ENCODE peak calls at places on chromosomes 12 and 14, in five cellular contexts. F is CD8-positive, alpha-beta T cell; G is fibroblast of the aortic adventitia; P is tibial artery; S is RWPE1. B is an unnamed sample.

GRCh38 chr14:89041245-89041585 is 216.8 kb downstream of the TTC8 start:
- DNase-seq in F (no peak), G (no peak), S (peak), P (peak), B (no peak)

GRCh38 chr12:587132-587531 is 76.1 kb downstream of the NINJ2 start:
- DNase-seq in G (no peak), P (no peak), S (no peak), F (no peak), B (no peak)

GRCh38 chr14:50920482-50921225 is 23.6 kb downstream of the PYGL start:
- DNase-seq in P (no peak), G (peak), S (no peak), F (no peak), B (no peak)

GRCh38 chr12:120678572-120678971 is 8.4 kb upstream of the MLEC start:
- DNase-seq in G (no peak), P (no peak), F (no peak), S (no peak), B (no peak)

GRCh38 chr12:102043928-102044327 is 17.9 kb downstream of the WASHC3 start:
- DNase-seq in P (no peak), F (no peak), S (no peak), G (no peak), B (peak)

GRCh38 chr14:91749857-91750256 is 18.0 kb upstream of the CATSPERB start:
- DNase-seq in S (no peak), P (no peak), F (no peak), G (no peak), B (no peak)

GRCh38 chr12:42023733-42024494 is 120.8 kb downstream of the GXYLT1 start:
- DNase-seq in S (peak), G (peak), P (peak), F (peak), B (peak)

GRCh38 chr12:93990832-93991748 is 157.3 kb upstream of the PLXNC1 start:
- DNase-seq in S (no peak), F (no peak), P (peak), G (peak), B (no peak)

GRCh38 chr14:99742509-99743487 is 50.4 kb upstream of the EML1 start:
- DNase-seq in S (no peak), P (no peak), F (no peak), G (no peak), B (no peak)

GRCh38 chr12:103247531-103247930 is 248.2 kb downstream of the C12orf42 start:
- DNase-seq in S (peak), G (no peak), P (no peak), F (no peak), B (no peak)

GRCh38 chr14:68552597-68552996 is 240.3 kb downstream of the ZFP36L1 start:
- DNase-seq in F (no peak), G (peak), P (peak), S (no peak), B (no peak)

GRCh38 chr14:34302654-34303053 is 159.4 kb downstream of the SPTSSA start:
- DNase-seq in P (no peak), G (peak), S (no peak), F (no peak), B (no peak)

GRCh38 chr14:72060917-72061316 is 128.7 kb downstream of the RGS6 start:
- DNase-seq in S (no peak), G (no peak), P (no peak), F (no peak), B (no peak)

GRCh38 chr12:113220593-113221180 is 577 bp upstream of the TPCN1 start:
- DNase-seq in P (no peak), S (no peak), G (no peak), F (no peak), B (no peak)

GRCh38 chr14:24071836-24072420 is 566 bp downstream of the CPNE6 start:
- DNase-seq in G (no peak), P (no peak), F (no peak), S (no peak), B (no peak)

GRCh38 chr12:54689984-54690383 is 41.8 kb upstream of the DCD start:
- DNase-seq in S (no peak), G (no peak), P (no peak), F (no peak), B (no peak)

GRCh38 chr14:36524220-36524837 is 4.3 kb upstream of the NKX2-1 start:
- DNase-seq in F (no peak), S (no peak), P (no peak), G (no peak), B (no peak)
- TF ChIP-seq CTCF in F (no peak), S (no peak), P (no peak), G (no peak), B (no peak)

GRCh38 chr12:12503384-12504078 is 59.1 kb downstream of the DUSP16 start:
- DNase-seq in F (no peak), S (no peak), G (no peak), P (no peak), B (peak)
- TF ChIP-seq CTCF in F (no peak), S (no peak), G (no peak), P (no peak), B (peak)

GRCh38 chr12:77728018-77728417 is 102.7 kb upstream of the NAV3 start:
- DNase-seq in P (no peak), S (no peak), G (no peak), F (no peak), B (no peak)
- TF ChIP-seq CTCF in P (no peak), S (no peak), G (no peak), F (no peak), B (no peak)

GRCh38 chr14:53668861-53669260 is 287.8 kb downstream of the BMP4 start:
- DNase-seq in G (no peak), F (no peak), S (no peak), P (no peak), B (no peak)

DNA sequence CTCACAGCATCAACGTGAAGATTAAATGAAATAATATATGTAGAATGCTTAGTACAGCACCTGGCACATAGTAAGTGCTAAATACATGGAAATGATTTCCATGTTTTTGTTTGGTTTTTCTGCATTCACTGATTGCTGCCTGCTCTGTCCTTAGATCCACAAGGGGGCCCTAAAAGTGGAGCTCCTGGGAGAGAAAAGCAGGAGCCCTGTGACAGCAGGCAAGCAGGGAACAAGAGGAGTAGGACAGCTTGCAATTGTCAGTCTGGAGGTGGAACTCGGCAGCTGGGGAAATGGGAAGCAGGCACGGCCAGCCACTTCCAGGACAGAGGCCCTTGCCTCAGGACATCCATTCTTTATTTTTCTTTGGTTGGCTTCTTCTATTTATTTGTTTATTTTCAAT is 292.9 kb downstream of the BMP4 start:
- DNase-seq in G (peak), P (no peak), F (no peak), S (no peak), B (no peak)
- TF ChIP-seq CTCF in G (peak), P (no peak), F (no peak), S (no peak), B (no peak)

GRCh38 chr12:81330480-81330879 is 252.6 kb downstream of the ACSS3 start:
- DNase-seq in G (no peak), F (no peak), P (no peak), S (no peak), B (no peak)

GRCh38 chr12:81327458-81327857 is 249.6 kb downstream of the ACSS3 start:
- DNase-seq in F (no peak), S (no peak), G (no peak), P (no peak), B (no peak)

GRCh38 chr12:81333812-81334211 is 255.9 kb downstream of the ACSS3 start:
- DNase-seq in P (no peak), S (no peak), G (no peak), F (no peak), B (no peak)

GRCh38 chr12:81332054-81332453 is 254.2 kb downstream of the ACSS3 start:
- DNase-seq in S (no peak), F (no peak), G (no peak), P (no peak), B (no peak)

GRCh38 chr12:81329088-81329487 is 251.2 kb downstream of the ACSS3 start:
- DNase-seq in P (no peak), G (peak), S (no peak), F (no peak), B (no peak)
- TF ChIP-seq CTCF in P (no peak), G (peak), S (peak), F (no peak), B (peak)

GRCh38 chr14:90396342-90397339 is at the start of gene CALM1:
- DNase-seq in S (peak), P (peak), G (peak), F (peak), B (peak)
- TF ChIP-seq CTCF in S (no peak), P (peak), G (no peak), F (no peak), B (no peak)

B was measured in GM10248.